ENCODE peak calls at places on chromosome 11, in five cellular contexts. D, Y, Z, E and L are unnamed samples.

GRCh38 chr11:66133216-66133775 is 63.2 kb downstream of the PACS1 start:
- DNase-seq in D (no peak), Y (peak; percentile 70), Z (no peak), E (no peak), L (no peak)

GRCh38 chr11:103234974-103235373 is 125.7 kb downstream of the DYNC2H1 start:
- DNase-seq in Z (peak; percentile 8), D (no peak), E (no peak), Y (no peak), L (no peak)

GRCh38 chr11:75554258-75555022 is 7.6 kb upstream of the SERPINH1 start:
- DNase-seq in D (no peak), E (peak; percentile 89), Z (peak; percentile 93), Y (peak; percentile 80), L (no peak)

GRCh38 chr11:107969219-107969618 is 39.5 kb upstream of the CUL5 start:
- DNase-seq in Y (no peak), Z (peak; percentile 33), E (no peak), D (no peak), L (no peak)

GRCh38 chr11:79049627-79050238 is 391.1 kb downstream of the TENM4 start:
- DNase-seq in Z (peak; percentile 48), Y (no peak), E (no peak), D (no peak), L (no peak)

GRCh38 chr11:106152824-106153223 is 75.4 kb downstream of the AASDHPPT start:
- DNase-seq in Z (no peak), D (no peak), E (no peak), Y (no peak), L (no peak)

GRCh38 chr11:102158151-102158734 is 48.0 kb downstream of the YAP1 start:
- DNase-seq in E (no peak), D (no peak), Z (no peak), Y (no peak), L (no peak)

GRCh38 chr11:130847517-130847916 is 68.8 kb downstream of the SNX19 start:
- DNase-seq in D (no peak), E (no peak), Z (no peak), Y (no peak), L (peak; percentile 96)

GRCh38 chr11:93169950-93170561 is 27.7 kb downstream of the SLC36A4 start:
- DNase-seq in D (no peak), Z (peak; percentile 55), Y (no peak), E (no peak), L (no peak)

GRCh38 chr11:120608760-120609211 is 97.2 kb downstream of the GRIK4 start:
- DNase-seq in Y (no peak), E (no peak), D (no peak), Z (no peak), L (no peak)

GRCh38 chr11:102986815-102987214 is 31.3 kb upstream of the MMP13 start:
- DNase-seq in D (no peak), Y (no peak), E (no peak), Z (no peak), L (peak; percentile 90)

GRCh38 chr11:64373598-64373974 is 14.6 kb downstream of the RPS6KA4 start:
- DNase-seq in Y (no peak), D (no peak), Z (no peak), E (no peak), L (no peak)

GRCh38 chr11:21144556-21144955 is 475.2 kb downstream of the NELL1 start:
- DNase-seq in E (no peak), Y (no peak), Z (peak; percentile 40), D (no peak), L (no peak)

GRCh38 chr11:124301482-124301881 is 12.3 kb downstream of the OR8D1 start:
- DNase-seq in Z (peak; percentile 66), D (no peak), E (no peak), Y (no peak), L (no peak)

GRCh38 chr11:93528757-93529639 is 14.2 kb downstream of the SMCO4 start:
- DNase-seq in Y (no peak), Z (no peak), D (no peak), E (no peak), L (no peak)

GRCh38 chr11:73991471-73992006 is 8.9 kb upstream of the UCP2 start:
- DNase-seq in E (no peak), Z (no peak), Y (no peak), D (no peak), L (no peak)

GRCh38 chr11:130435671-130436070 is 7.3 kb upstream of the ADAMTS8 start:
- DNase-seq in D (no peak), E (no peak), Z (no peak), Y (peak; percentile 2), L (peak; percentile 78)

GRCh38 chr11:83070044-83070877 is 1.4 kb downstream of the RAB30 start:
- DNase-seq in E (peak; percentile 28), Y (no peak), D (no peak), Z (peak; percentile 85), L (peak; percentile 16)

GRCh38 chr11:20026629-20027545 is 133.4 kb downstream of the DBX1 start:
- DNase-seq in Y (no peak), E (peak; percentile 90), D (no peak), Z (peak; percentile 95), L (no peak)

GRCh38 chr11:116836648-116837023 is 786 bp downstream of the APOA1 start:
- DNase-seq in D (no peak), Z (no peak), Y (no peak), E (no peak), L (no peak)

GRCh38 chr11:120807414-120808150 is 216.3 kb upstream of the TBCEL start:
- DNase-seq in Y (no peak), E (no peak), D (no peak), Z (peak; percentile 88), L (peak; percentile 97)

GRCh38 chr11:9158898-9159391 is 67.5 kb upstream of the SCUBE2 start:
- DNase-seq in Y (no peak), Z (no peak), E (no peak), D (no peak), L (no peak)